ENCODE peak calls at places on chromosomes 12 and 14, in eight cellular contexts. S, A, C, L, G, O, Q and F are unnamed samples.

GRCh38 chr12:13005649-13006048 is 5.6 kb upstream of the HEBP1 start:
- DNase-seq in S (no peak), A (no peak), C (no peak), L (no peak), G (no peak), O (no peak), Q (no peak), F (no peak)

GRCh38 chr14:53890611-53891091 is 66.0 kb downstream of the BMP4 start:
- DNase-seq in S (peak), A (no peak), C (no peak), L (peak), G (peak), O (no peak), Q (no peak), F (peak)

GRCh38 chr12:88299567-88300101 is 157.5 kb downstream of the TMTC3 start:
- DNase-seq in S (no peak), A (peak), C (peak), L (peak), G (peak), O (peak), Q (no peak), F (peak)

GRCh38 chr14:68919129-68919927 is 59.8 kb downstream of the ACTN1 start:
- DNase-seq in S (no peak), A (no peak), C (no peak), L (no peak), G (no peak), O (no peak), Q (no peak), F (no peak)

GRCh38 chr12:14710632-14711324 is 14.4 kb upstream of the GUCY2C start:
- DNase-seq in S (peak), A (no peak), C (no peak), L (no peak), G (peak), O (no peak), Q (no peak), F (no peak)

GRCh38 chr12:67193705-67194104 is 75.5 kb upstream of the CAND1 start:
- DNase-seq in S (peak), A (peak), C (peak), L (peak), G (peak), O (no peak), Q (peak), F (peak)

GRCh38 chr12:92356405-92356804 is 210.8 kb upstream of the BTG1 start:
- DNase-seq in S (no peak), A (no peak), C (peak), L (peak), G (no peak), O (no peak), Q (no peak), F (peak)

GRCh38 chr14:59268011-59268410 is 79.5 kb downstream of the DAAM1 start:
- DNase-seq in S (no peak), A (peak), C (no peak), L (peak), G (no peak), O (no peak), Q (no peak), F (peak)

GRCh38 chr12:88339254-88339949 is 197.3 kb downstream of the TMTC3 start:
- DNase-seq in S (no peak), A (peak), C (peak), L (peak), G (peak), O (peak), Q (no peak), F (peak)

GRCh38 chr14:59274991-59275391 is 86.5 kb downstream of the DAAM1 start:
- DNase-seq in S (peak), A (peak), C (no peak), L (peak), G (no peak), O (no peak), Q (no peak), F (peak)

GRCh38 chr14:59358774-59359173 is 106.4 kb downstream of the GPR135 start:
- DNase-seq in S (no peak), A (peak), C (no peak), L (no peak), G (no peak), O (no peak), Q (peak), F (no peak)

GRCh38 chr12:12946686-12947355 is 5.1 kb downstream of the GPRC5D start:
- DNase-seq in S (no peak), A (peak), C (peak), L (no peak), G (no peak), O (no peak), Q (no peak), F (no peak)

GRCh38 chr12:3727877-3728632 is 24.9 kb downstream of the CRACR2A start:
- DNase-seq in S (peak), A (no peak), C (no peak), L (peak), G (peak), O (no peak), Q (no peak), F (peak)

GRCh38 chr12:54991161-54991991 is 6.8 kb upstream of the TESPA1 start:
- DNase-seq in S (no peak), A (no peak), C (no peak), L (no peak), G (no peak), O (no peak), Q (peak), F (no peak)

GRCh38 chr12:57726151-57726883 is 12.2 kb downstream of the AGAP2 start:
- DNase-seq in S (peak), A (peak), C (peak), L (peak), G (peak), O (peak), Q (no peak), F (peak)

GRCh38 chr12:79911889-79912656 is 22.8 kb downstream of the PPP1R12A start:
- DNase-seq in S (no peak), A (peak), C (peak), L (peak), G (no peak), O (no peak), Q (no peak), F (peak)

GRCh38 chr12:65875635-65876034 is 51.4 kb downstream of the HMGA2 start:
- DNase-seq in S (no peak), A (no peak), C (peak), L (peak), G (peak), O (no peak), Q (no peak), F (peak)

GRCh38 chr12:132540436-132540835 is 50.5 kb downstream of the FBRSL1 start:
- DNase-seq in S (no peak), A (no peak), C (no peak), L (no peak), G (no peak), O (no peak), Q (no peak), F (no peak)

GRCh38 chr12:106195638-106196037 is 52.2 kb downstream of the CKAP4 start:
- DNase-seq in S (no peak), A (no peak), C (peak), L (peak), G (peak), O (no peak), Q (no peak), F (peak)

GRCh38 chr12:46491548-46491947 is 119.0 kb upstream of the SLC38A2 start:
- DNase-seq in S (no peak), A (no peak), C (no peak), L (peak), G (no peak), O (no peak), Q (no peak), F (no peak)

GRCh38 chr14:51002406-51002984 is 58.2 kb upstream of the PYGL start:
- DNase-seq in S (no peak), A (no peak), C (no peak), L (no peak), G (no peak), O (no peak), Q (no peak), F (no peak)

GRCh38 chr14:99649643-99650042 is 4.7 kb downstream of the HHIPL1 start:
- DNase-seq in S (no peak), A (no peak), C (no peak), L (no peak), G (no peak), O (no peak), Q (no peak), F (no peak)

GRCh38 chr12:1553987-1554982 is 40.1 kb downstream of the FBXL14 start:
- DNase-seq in S (no peak), A (no peak), C (no peak), L (no peak), G (no peak), O (no peak), Q (peak), F (no peak)

GRCh38 chr14:35822501-35822900 is 3.6 kb upstream of the BRMS1L start:
- DNase-seq in S (no peak), A (no peak), C (no peak), L (no peak), G (no peak), O (no peak), Q (no peak), F (no peak)
- H3K9ac ChIP-seq in S (no peak), A (no peak), C (no peak), L (no peak), G (no peak), O (no peak), Q (peak), F (no peak)

GRCh38 chr14:104865069-104865630 is at the start of gene CEP170B:
- DNase-seq in S (peak), A (peak), C (peak), L (peak), G (peak), O (no peak), Q (peak), F (no peak)
- H3K4me2 ChIP-seq in S (peak), A (peak), C (peak), L (peak), G (peak), O (peak), Q (peak), F (peak)

GRCh38 chr12:97756066-97756701 is 293.6 kb downstream of the RMST start:
- DNase-seq in S (no peak), A (no peak), C (no peak), L (no peak), G (no peak), O (no peak), Q (no peak), F (no peak)
- H3K9ac ChIP-seq in S (no peak), A (no peak), C (no peak), L (no peak), G (peak), O (no peak), Q (no peak), F (no peak)

GRCh38 chr12:89389755-89390661 is 37.7 kb upstream of the DUSP6 start:
- DNase-seq in S (no peak), A (no peak), C (no peak), L (peak), G (peak), O (no peak), Q (no peak), F (peak)
- H3K4me2 ChIP-seq in S (no peak), A (peak), C (no peak), L (no peak), G (no peak), O (no peak), Q (no peak), F (no peak)

GRCh38 chr12:70540996-70541395 is 96.2 kb downstream of the PTPRB start:
- DNase-seq in S (no peak), A (no peak), C (no peak), L (no peak), G (no peak), O (no peak), Q (no peak), F (no peak)

GRCh38 chr12:70543444-70543843 is 93.8 kb downstream of the PTPRB start:
- DNase-seq in S (no peak), A (peak), C (peak), L (peak), G (peak), O (peak), Q (no peak), F (peak)
- H3K9ac ChIP-seq in S (no peak), A (no peak), C (peak), L (no peak), G (peak), O (no peak), Q (no peak), F (peak)

DNA sequence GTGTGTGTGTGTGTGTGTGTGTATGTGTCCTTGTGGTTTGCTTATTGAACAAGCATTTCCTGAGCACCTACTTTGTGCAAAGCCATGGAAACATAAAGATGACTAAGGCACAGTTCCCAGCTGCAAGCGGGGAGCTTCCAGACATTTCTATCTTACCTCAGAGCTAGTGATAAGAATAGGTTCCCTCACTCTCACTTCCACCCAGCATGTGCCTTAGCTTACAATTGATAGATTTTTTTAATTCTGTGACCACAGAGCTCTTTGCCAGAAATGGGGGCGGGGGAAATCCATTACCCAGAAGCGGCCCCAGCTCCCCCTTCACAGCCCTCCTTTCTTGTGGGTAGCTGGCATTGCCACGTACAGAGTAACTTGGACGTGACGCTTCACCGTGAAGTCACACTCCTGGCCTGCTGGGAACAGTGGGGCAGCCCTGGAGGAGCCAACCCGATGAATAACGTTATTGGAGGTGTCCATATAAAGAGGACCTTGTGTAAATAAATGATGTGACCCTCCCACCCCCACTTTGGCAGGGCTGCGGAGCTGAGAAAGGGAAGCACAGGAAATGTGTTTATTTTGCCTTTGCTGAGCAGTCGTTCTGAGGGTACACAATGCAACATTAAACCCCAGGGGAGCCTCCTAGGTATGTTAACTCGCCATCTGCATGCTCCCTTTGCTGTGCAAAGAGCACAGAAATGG is 238.9 kb downstream of the CHST11 start:
- DNase-seq in S (no peak), A (no peak), C (peak), L (peak), G (peak), O (no peak), Q (no peak), F (peak)
- H3K4me2 ChIP-seq in S (no peak), A (no peak), C (peak), L (peak), G (peak), O (no peak), Q (no peak), F (peak)

GRCh38 chr12:62794218-62794583 is 140.7 kb downstream of the PPM1H start:
- DNase-seq in S (no peak), A (no peak), C (no peak), L (no peak), G (no peak), O (no peak), Q (no peak), F (no peak)

GRCh38 chr12:62799126-62799736 is 135.7 kb downstream of the PPM1H start:
- DNase-seq in S (peak), A (peak), C (peak), L (peak), G (peak), O (peak), Q (peak), F (peak)

GRCh38 chr12:62792526-62792925 is 142.4 kb downstream of the PPM1H start:
- DNase-seq in S (no peak), A (no peak), C (no peak), L (no peak), G (no peak), O (no peak), Q (no peak), F (no peak)

GRCh38 chr12:62789856-62790255 is 145.1 kb downstream of the PPM1H start:
- DNase-seq in S (no peak), A (no peak), C (no peak), L (no peak), G (no peak), O (no peak), Q (no peak), F (no peak)

DNA sequence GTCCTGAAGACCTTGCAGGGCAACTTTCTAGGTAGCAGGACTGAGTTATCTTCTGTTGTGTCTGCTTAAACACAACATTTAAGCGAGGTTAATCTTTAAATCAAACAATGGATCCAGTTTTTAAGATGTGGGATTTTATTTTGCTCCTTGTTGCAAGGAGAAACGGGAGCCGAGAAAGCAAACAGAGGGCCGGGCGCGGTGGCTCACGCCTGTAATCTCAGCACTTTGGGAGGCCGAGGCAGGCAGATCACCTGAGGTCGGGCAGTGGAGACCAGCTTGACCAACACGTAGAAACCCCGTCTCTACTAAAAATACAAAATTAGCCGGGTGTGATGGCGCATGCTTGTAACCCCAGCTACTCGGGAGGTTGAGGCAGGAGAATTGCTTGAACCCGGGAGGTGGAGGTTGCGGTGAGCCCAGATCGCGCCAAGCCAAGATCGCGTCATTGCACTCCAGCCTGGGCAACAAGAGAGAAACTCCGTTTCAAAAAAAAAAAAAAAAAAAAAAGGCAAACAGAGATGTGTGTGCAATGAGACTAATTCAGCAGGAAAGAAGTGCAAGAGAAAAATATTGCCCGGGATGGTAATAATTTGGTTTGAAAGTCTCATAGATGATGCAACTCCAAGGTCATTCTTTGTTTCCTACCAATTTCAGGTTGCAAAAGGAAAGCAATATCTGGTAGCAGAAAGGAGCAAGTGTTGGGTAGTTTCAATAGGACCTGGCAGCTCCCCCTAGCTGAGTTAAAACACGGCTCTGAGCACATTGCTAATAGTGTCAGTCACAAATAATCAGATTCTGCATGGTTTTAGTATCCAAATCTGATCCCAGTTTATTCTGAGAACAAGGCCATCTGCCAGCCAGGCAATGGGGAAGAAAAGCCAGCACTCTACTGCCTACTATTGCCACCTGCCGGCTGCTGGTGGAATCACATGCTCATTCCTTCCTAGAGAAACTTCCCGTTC is 141.4 kb downstream of the PPM1H start:
- DNase-seq in S (peak), A (peak), C (peak), L (peak), G (peak), O (peak), Q (peak), F (peak)
- H3K9ac ChIP-seq in S (no peak), A (peak), C (peak), L (no peak), G (peak), O (no peak), Q (no peak), F (no peak)

GRCh38 chr12:114895822-114896221 is 211.8 kb upstream of the TBX3 start:
- DNase-seq in S (no peak), A (no peak), C (no peak), L (peak), G (peak), O (no peak), Q (no peak), F (no peak)
- H3K4me2 ChIP-seq in S (no peak), A (no peak), C (no peak), L (peak), G (no peak), O (no peak), Q (no peak), F (no peak)

GRCh38 chr14:75427482-75428229 is at the start of gene JDP2:
- DNase-seq in S (peak), A (peak), C (peak), L (peak), G (peak), O (peak), Q (peak), F (peak)
- H3K9ac ChIP-seq in S (no peak), A (no peak), C (peak), L (peak), G (peak), O (peak), Q (peak), F (peak)

GRCh38 chr12:124562018-124562795 is 5.2 kb downstream of the NCOR2 start:
- DNase-seq in S (no peak), A (no peak), C (no peak), L (no peak), G (no peak), O (no peak), Q (no peak), F (no peak)
- H3K4me2 ChIP-seq in S (no peak), A (no peak), C (no peak), L (no peak), G (no peak), O (no peak), Q (no peak), F (no peak)